ENCODE peak calls at places on chromosomes 13 and 19, in ten cellular contexts. O is activated T-helper 1 cell treated with anti-CD3 and anti-CD28 coated beads, Interleukin-2, amount 50 U/mL, for 16 hours; V is hepatic stellate cell; B is RPMI7951; G is hypothalamus; Z is sciatic nerve; M is amygdala; W is neuronal stem cell; S is activated T-cell treated with anti-CD3 and anti-CD28 coated beads, Interleukin-2, amount 50 U/mL, for 72 hours; A is NCI-H2081. Q is an unnamed sample.

GRCh38 chr13:48635478-48635877 is 18.3 kb upstream of the CYSLTR2 start:
- DNase-seq in O (no peak), V (no peak), B (no peak), G (no peak), Z (no peak), M (no peak), W (no peak), S (no peak), A (no peak), Q (no peak)

GRCh38 chr13:95281258-95281602 is 20.0 kb downstream of the ABCC4 start:
- DNase-seq in O (no peak), V (no peak), B (no peak), G (no peak), Z (no peak), M (no peak), W (no peak), S (no peak), A (no peak), Q (no peak)

GRCh38 chr19:16330811-16331690 is 6.4 kb downstream of the KLF2 start:
- DNase-seq in O (no peak), V (no peak), B (no peak), G (no peak), Z (no peak), M (no peak), W (no peak), S (peak; percentile 29), A (no peak), Q (no peak)

GRCh38 chr19:40223135-40223822 is 3.2 kb downstream of the CCNP start:
- DNase-seq in O (no peak), V (no peak), B (no peak), G (no peak), Z (no peak), M (no peak), W (no peak), S (no peak), A (no peak), Q (no peak)

GRCh38 chr19:48095637-48096175 is 14.9 kb downstream of the PLA2G4C start:
- DNase-seq in O (no peak), V (no peak), B (no peak), G (no peak), Z (no peak), M (no peak), W (no peak), S (no peak), A (no peak), Q (no peak)

GRCh38 chr13:74886496-74886895 is 595.5 kb downstream of the TBC1D4 start:
- DNase-seq in O (no peak), V (no peak), B (no peak), G (no peak), Z (no peak), M (no peak), W (no peak), S (no peak), A (no peak), Q (no peak)

GRCh38 chr13:60591348-60591747 is 194.3 kb downstream of the TDRD3 start:
- DNase-seq in O (no peak), V (peak; percentile 10), B (peak; percentile 88), G (no peak), Z (no peak), M (no peak), W (no peak), S (no peak), A (no peak), Q (no peak)

GRCh38 chr13:94968040-94968756 is 255.9 kb upstream of the SOX21 start:
- DNase-seq in O (no peak), V (no peak), B (no peak), G (peak; percentile 44), Z (no peak), M (peak; percentile 68), W (peak; percentile 65), S (peak; percentile 15), A (no peak), Q (no peak)

GRCh38 chr13:31242935-31243334 is 43.2 kb downstream of the B3GLCT start:
- DNase-seq in O (no peak), V (no peak), B (no peak), G (no peak), Z (no peak), M (no peak), W (no peak), S (no peak), A (no peak), Q (no peak)

GRCh38 chr19:53594811-53595509 is 36.8 kb upstream of the DPRX start:
- DNase-seq in O (no peak), V (no peak), B (no peak), G (no peak), Z (no peak), M (no peak), W (no peak), S (no peak), A (no peak), Q (no peak)

GRCh38 chr13:93942016-93942415 is 537.5 kb downstream of the DCT start:
- DNase-seq in O (no peak), V (no peak), B (no peak), G (no peak), Z (no peak), M (no peak), W (no peak), S (no peak), A (no peak), Q (no peak)

GRCh38 chr19:46944123-46944718 is 75.4 kb upstream of the NPAS1 start:
- DNase-seq in O (no peak), V (no peak), B (no peak), G (no peak), Z (no peak), M (no peak), W (no peak), S (no peak), A (no peak), Q (no peak)